ENCODE peak calls at places on chromosomes 5 and 9, in four cellular contexts. N is IMR-90, I is H1, D is H9. C is an unnamed sample.

GRCh38 chr5:124343451-124343867 is 403.0 kb downstream of the ZNF608 start:
- DNase-seq in N (peak; percentile 95), I (no peak), D (no peak), C (no peak)

GRCh38 chr9:109707355-109707754 is 72.6 kb upstream of the PALM2AKAP2 start:
- DNase-seq in N (no peak), I (no peak), D (no peak), C (no peak)

GRCh38 chr5:58961631-58962280 is 378.9 kb downstream of the RAB3C start:
- DNase-seq in N (no peak), I (no peak), D (no peak), C (no peak)

GRCh38 chr9:98709968-98710965 is 1.5 kb upstream of the GABBR2 start:
- DNase-seq in N (peak; percentile 73), I (no peak), D (peak; percentile 51), C (peak; percentile 63)

GRCh38 chr9:113675475-113675941 is 200.6 kb upstream of the ZNF618 start:
- DNase-seq in N (peak; percentile 100), I (no peak), D (no peak), C (no peak)

GRCh38 chr5:57184322-57184721 is 10.5 kb downstream of the GPBP1 start:
- DNase-seq in N (no peak), I (no peak), D (no peak), C (peak; percentile 61)

GRCh38 chr9:121201045-121201737 is 478 bp downstream of the RAB14 start:
- DNase-seq in N (no peak), I (no peak), D (no peak), C (peak; percentile 49)

GRCh38 chr5:79143684-79144379 is 32.2 kb downstream of the BHMT start:
- DNase-seq in N (peak; percentile 34), I (no peak), D (no peak), C (peak; percentile 64)

GRCh38 chr9:69151506-69151905 is 22.6 kb upstream of the TJP2 start:
- DNase-seq in N (no peak), I (no peak), D (peak; percentile 1), C (no peak)

GRCh38 chr5:31083364-31083763 is 110.1 kb upstream of the CDH6 start:
- DNase-seq in N (no peak), I (no peak), D (no peak), C (no peak)

GRCh38 chr9:794386-794785 is 47.1 kb upstream of the DMRT1 start:
- DNase-seq in N (peak; percentile 25), I (no peak), D (no peak), C (no peak)

GRCh38 chr5:80181618-80182211 is 74.1 kb downstream of the SERINC5 start:
- DNase-seq in N (no peak), I (no peak), D (no peak), C (no peak)

GRCh38 chr9:126217121-126217520 is 109.5 kb upstream of the MVB12B start:
- DNase-seq in N (no peak), I (no peak), D (no peak), C (no peak)

GRCh38 chr5:97874491-97874890 is 691.4 kb upstream of the RIOK2 start:
- DNase-seq in N (peak; percentile 16), I (no peak), D (no peak), C (no peak)

GRCh38 chr5:146327471-146327870 is 11.2 kb upstream of the POU4F3 start:
- DNase-seq in N (no peak), I (no peak), D (no peak), C (no peak)

GRCh38 chr5:13831236-13831810 is 113.2 kb downstream of the DNAH5 start:
- DNase-seq in N (peak; percentile 71), I (no peak), D (no peak), C (peak; percentile 19)

DNA sequence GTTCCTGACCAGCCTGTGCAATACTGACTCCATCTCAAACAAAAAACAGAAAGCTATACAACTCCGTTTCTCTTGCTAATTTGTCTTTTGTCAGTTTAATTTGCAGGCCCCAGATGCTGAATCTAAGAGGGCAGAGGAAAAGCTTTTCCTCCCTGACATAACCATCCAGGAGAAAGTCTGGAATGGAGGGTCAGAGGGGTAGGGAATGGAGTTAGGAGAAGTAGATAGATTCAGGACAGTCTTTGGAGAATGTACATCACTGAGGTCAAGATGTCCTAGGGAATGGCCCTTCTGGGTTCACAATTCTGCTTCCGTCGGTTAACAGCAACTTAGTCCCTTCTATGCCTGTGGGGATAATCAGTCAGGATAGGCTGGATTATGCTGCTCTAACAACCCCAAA is 6.6 kb upstream of the SQSTM1 start:
- DNase-seq in N (no peak), I (no peak), D (no peak), C (no peak)
- H4K5ac ChIP-seq in N (no peak overlapping the region), I (no peak overlapping the region), D (no peak overlapping the region), C (no peak overlapping the region)

DNA sequence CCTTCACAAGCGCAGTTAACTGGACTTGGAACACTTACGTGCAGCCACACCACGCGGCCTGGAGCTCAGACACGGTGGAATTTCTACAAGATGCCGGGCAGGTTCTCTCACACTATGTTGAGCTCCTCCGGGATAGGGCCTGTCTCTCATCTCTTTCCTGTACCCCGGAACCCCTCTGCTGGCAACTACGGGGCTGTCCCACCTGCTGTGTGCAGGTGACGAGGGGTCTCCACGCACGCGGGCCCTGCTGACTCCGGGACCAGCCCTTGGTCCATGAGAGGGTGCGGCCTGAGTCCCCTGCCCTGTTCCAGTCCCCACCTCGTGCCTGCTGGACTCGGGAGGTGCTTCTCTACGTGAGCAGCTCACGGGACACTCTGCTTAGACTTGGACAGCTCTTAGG is 40.1 kb downstream of the SLC6A3 start:
- DNase-seq in N (no peak), I (no peak), D (no peak), C (no peak)
- H3K23ac ChIP-seq in N (no peak overlapping the region), I (no peak overlapping the region), D (no peak overlapping the region), C (peak overlapping the region; percentile 66)

GRCh38 chr9:35835216-35835604 is 6.2 kb downstream of the TMEM8B start:
- DNase-seq in N (no peak), I (no peak), D (peak; percentile 61), C (peak; percentile 54)
- H4K5ac ChIP-seq in N (no peak overlapping the region), I (no peak overlapping the region), D (no peak overlapping the region), C (no peak overlapping the region)

GRCh38 chr5:1203311-1203967 is 2.0 kb downstream of the SLC6A19 start:
- DNase-seq in N (no peak), I (no peak), D (no peak), C (no peak)
- H3K23ac ChIP-seq in N (no peak overlapping the region), I (no peak overlapping the region), D (no peak overlapping the region), C (no peak overlapping the region)